ENCODE peak calls at places on chromosomes 1 and 21, in six cellular contexts. V, O, A, B, F and E are unnamed samples.
A peak's percentile ranks its signal among the peaks of the same experiment; 100 is the strongest.

GRCh38 chr1:226995064-226995965 is 55.2 kb downstream of the COQ8A start:
- DNase-seq in V (no peak), O (no peak), A (peak; percentile 75), B (no peak), F (peak; percentile 42), E (no peak)

GRCh38 chr21:17848228-17848627 is 29.1 kb upstream of the C21orf91 start:
- DNase-seq in V (no peak), O (peak; percentile 17), A (peak; percentile 84), B (no peak), F (no peak), E (no peak)

GRCh38 chr1:229590119-229590518 is 31.6 kb upstream of the ABCB10 start:
- DNase-seq in V (no peak), O (no peak), A (no peak), B (no peak), F (no peak), E (no peak)

GRCh38 chr1:99737016-99737415 is 29.4 kb downstream of the FRRS1 start:
- DNase-seq in V (peak; percentile 21), O (peak; percentile 55), A (no peak), B (peak; percentile 49), F (no peak), E (peak; percentile 55)

GRCh38 chr1:33753087-33753856 is 110.6 kb upstream of the HMGB4 start:
- DNase-seq in V (no peak), O (no peak), A (no peak), B (no peak), F (no peak), E (no peak)

GRCh38 chr1:37914719-37915483 is 32.0 kb downstream of the INPP5B start:
- DNase-seq in V (no peak), O (no peak), A (no peak), B (peak; percentile 68), F (no peak), E (no peak)

GRCh38 chr1:167984886-167985489 is 48.1 kb upstream of the MPC2 start:
- DNase-seq in V (no peak), O (peak; percentile 92), A (no peak), B (no peak), F (no peak), E (no peak)

GRCh38 chr1:46806196-46807020 is 7.6 kb downstream of the CYP4B1 start:
- DNase-seq in V (no peak), O (no peak), A (no peak), B (no peak), F (no peak), E (no peak)

GRCh38 chr1:22829001-22829989 is 118.7 kb downstream of the EPHB2 start:
- DNase-seq in V (no peak), O (no peak), A (no peak), B (no peak), F (no peak), E (no peak)

GRCh38 chr1:109929170-109929569 is 18.5 kb downstream of the CSF1 start:
- DNase-seq in V (no peak), O (no peak), A (no peak), B (no peak), F (no peak), E (no peak)

GRCh38 chr1:101244842-101245574 is 8.2 kb downstream of the S1PR1 start:
- DNase-seq in V (no peak), O (no peak), A (no peak), B (no peak), F (no peak), E (no peak)

GRCh38 chr1:84181350-84182005 is 37.4 kb downstream of the PRKACB start:
- DNase-seq in V (no peak), O (no peak), A (no peak), B (no peak), F (no peak), E (no peak)

GRCh38 chr1:42935313-42935624 is 23.4 kb downstream of the SLC2A1 start:
- DNase-seq in V (no peak), O (no peak), A (no peak), B (no peak), F (no peak), E (no peak)

GRCh38 chr1:246503341-246503740 is 3.7 kb downstream of the SMYD3 start:
- DNase-seq in V (no peak), O (no peak), A (no peak), B (no peak), F (no peak), E (no peak)

GRCh38 chr1:85911742-85912141 is 203.5 kb upstream of the ZNHIT6 start:
- DNase-seq in V (peak; percentile 16), O (no peak), A (no peak), B (no peak), F (no peak), E (no peak)

GRCh38 chr1:192167941-192168685 is 9.9 kb downstream of the RGS18 start:
- DNase-seq in V (no peak), O (no peak), A (no peak), B (no peak), F (no peak), E (no peak)

GRCh38 chr1:61241411-61241838 is 159.1 kb downstream of the NFIA start:
- DNase-seq in V (no peak), O (no peak), A (no peak), B (no peak), F (no peak), E (no peak)

GRCh38 chr1:53992085-53992874 is 25.7 kb downstream of the LDLRAD1 start:
- DNase-seq in V (no peak), O (peak; percentile 35), A (no peak), B (peak; percentile 75), F (no peak), E (no peak)

GRCh38 chr1:175530167-175530566 is 213.2 kb downstream of the TNR start:
- DNase-seq in V (no peak), O (no peak), A (no peak), B (no peak), F (no peak), E (no peak)

GRCh38 chr1:56258395-56258794 is 321.0 kb downstream of the PLPP3 start:
- DNase-seq in V (no peak), O (no peak), A (no peak), B (no peak), F (no peak), E (no peak)

GRCh38 chr1:10211805-10212405 is 1.5 kb downstream of the KIF1B start:
- DNase-seq in V (no peak), O (peak; percentile 60), A (no peak), B (peak; percentile 60), F (no peak), E (peak; percentile 34)

GRCh38 chr1:61053712-61054608 is 28.4 kb upstream of the NFIA start:
- DNase-seq in V (no peak), O (peak; percentile 84), A (no peak), B (no peak), F (peak; percentile 67), E (peak; percentile 74)

GRCh38 chr1:177858222-177858894 is 111.5 kb downstream of the SEC16B start:
- DNase-seq in V (no peak), O (no peak), A (no peak), B (no peak), F (no peak), E (no peak)

GRCh38 chr1:244010191-244010590 is 40.9 kb upstream of the ZBTB18 start:
- DNase-seq in V (no peak), O (peak; percentile 5), A (no peak), B (no peak), F (no peak), E (no peak)

GRCh38 chr1:12739613-12740012 is 6.4 kb upstream of the CFAP107 start:
- DNase-seq in V (no peak), O (no peak), A (no peak), B (no peak), F (no peak), E (no peak)

GRCh38 chr1:174746024-174746808 is 253.5 kb upstream of the CACYBP start:
- DNase-seq in V (no peak), O (peak; percentile 27), A (no peak), B (no peak), F (no peak), E (no peak)

GRCh38 chr1:241749041-241749798 is 97.1 kb downstream of the WDR64 start:
- DNase-seq in V (no peak), O (no peak), A (no peak), B (no peak), F (no peak), E (no peak)

DNA sequence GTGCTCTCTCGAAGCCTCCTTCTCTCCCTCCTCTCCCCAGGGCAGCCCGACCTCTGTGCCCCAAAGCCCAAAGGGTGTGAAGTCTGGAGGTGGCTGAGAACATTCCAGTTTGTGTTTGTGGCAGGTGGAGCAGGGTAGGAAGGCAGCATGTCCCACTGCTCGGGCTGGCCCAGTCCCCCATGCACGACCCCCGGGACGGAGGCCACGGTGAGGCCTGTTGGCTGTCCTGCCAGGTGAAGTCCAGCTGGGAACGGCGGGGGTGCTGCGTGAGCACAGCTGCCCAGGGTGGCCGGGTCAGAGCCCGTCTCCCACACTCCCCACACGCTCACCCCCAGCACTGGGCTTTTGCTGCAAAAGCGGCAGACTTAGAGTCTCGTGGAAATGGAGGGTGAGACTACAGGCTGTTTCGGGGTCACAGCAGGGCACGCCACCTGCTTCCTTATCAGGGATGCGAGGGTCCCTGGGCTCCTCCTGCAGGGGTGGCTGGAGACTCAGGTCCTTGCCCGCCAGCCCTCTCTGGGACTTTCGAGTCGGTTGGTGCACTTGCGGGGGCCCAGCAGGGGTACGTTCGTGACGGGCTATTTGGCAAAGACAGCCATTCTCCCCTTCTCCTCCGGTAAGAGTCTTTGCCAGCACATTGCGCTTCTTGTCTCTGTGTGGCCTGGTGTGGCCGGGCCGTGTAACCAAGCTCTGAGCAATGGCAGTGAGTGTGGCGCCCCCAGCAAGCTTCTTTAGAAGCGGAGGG is 40.3 kb downstream of the MORN1 start:
- DNase-seq in V (no peak), O (no peak), A (no peak), B (no peak), F (no peak), E (no peak)
- TF ChIP-seq MAX in V (no peak), O (no peak), A (no peak), B (no peak), F (no peak), E (no peak)

GRCh38 chr1:116379057-116379630 is 6.1 kb downstream of the ATP1A1 start:
- DNase-seq in V (no peak), O (no peak), A (no peak), B (no peak), F (no peak), E (no peak)
- H3K4me3 ChIP-seq in V (no peak overlapping the region), O (no peak overlapping the region), A (peak overlapping the region; percentile 60), B (no peak overlapping the region), F (no peak overlapping the region), E (no peak overlapping the region)

DNA sequence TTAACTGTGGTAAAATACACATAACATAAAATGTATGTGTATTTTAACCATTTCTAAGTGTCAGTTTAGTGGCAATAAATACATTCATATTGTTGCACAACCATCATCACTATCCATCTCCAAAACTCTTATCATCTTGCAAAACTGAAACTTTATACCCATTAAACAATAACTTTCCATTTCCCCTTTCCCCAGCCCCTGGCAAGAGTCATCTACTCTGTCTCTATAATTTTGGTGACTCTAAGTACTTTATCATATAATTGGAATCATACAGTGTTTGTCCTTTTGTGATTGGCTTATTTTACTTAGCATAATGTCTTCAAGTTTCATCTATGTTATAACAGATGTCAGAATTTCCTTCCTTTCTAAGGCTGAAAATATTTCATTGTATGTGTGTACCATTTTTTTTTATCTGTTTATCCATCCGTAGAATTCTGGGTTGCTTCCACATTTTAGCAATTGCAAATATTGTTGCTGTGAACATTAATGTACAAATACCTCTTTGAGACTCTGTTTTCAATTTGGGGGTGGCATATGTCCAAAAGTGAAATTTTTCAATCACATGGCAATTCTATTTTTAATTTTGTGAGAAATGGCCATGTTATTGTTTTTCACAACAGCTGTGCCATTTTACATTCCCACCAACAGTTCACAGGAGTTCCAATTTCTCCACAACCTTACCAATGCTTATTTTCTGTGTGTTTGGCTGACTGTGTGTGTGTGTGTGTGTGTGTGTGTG is 153.9 kb upstream of the GORAB start:
- DNase-seq in V (no peak), O (no peak), A (no peak), B (no peak), F (no peak), E (no peak)
- TF ChIP-seq SIN3A in V (no peak), O (no peak), A (no peak), B (no peak), F (no peak), E (no peak)

GRCh38 chr1:235952950-235953615 is 86.4 kb upstream of the LYST start:
- DNase-seq in V (no peak), O (no peak), A (peak; percentile 59), B (no peak), F (no peak), E (no peak)
- TF ChIP-seq MAX in V (no peak), O (no peak), A (no peak), B (no peak), F (no peak), E (no peak)